ENCODE peak calls at places on chromosomes 1 and 21, in five cellular contexts. K, F, C, L and R are unnamed samples.

GRCh38 chr1:226875641-226876295 is 5.4 kb downstream of the PSEN2 start:
- DNase-seq in L (peak), F (no peak), C (peak), K (peak), R (no peak)

GRCh38 chr1:1920608-1921458 is 1.8 kb upstream of the TMEM52 start:
- DNase-seq in K (no peak), F (no peak), C (no peak), L (no peak), R (no peak)

GRCh38 chr21:43995521-43996105 is 16.5 kb upstream of the TRAPPC10 start:
- DNase-seq in L (no peak), F (no peak), C (no peak), K (no peak), R (no peak)

GRCh38 chr1:18703041-18703621 is 72.5 kb downstream of the PAX7 start:
- DNase-seq in C (no peak), F (no peak), K (no peak), L (no peak), R (no peak)

GRCh38 chr1:211485480-211485857 is 6.5 kb downstream of the RD3 start:
- DNase-seq in K (no peak), L (no peak), F (no peak), C (no peak), R (no peak)

GRCh38 chr1:54643736-54644135 is 2.1 kb downstream of the MROH7 start:
- DNase-seq in L (peak), K (no peak), F (no peak), C (no peak), R (no peak)

GRCh38 chr21:46297311-46298082 is 11.4 kb downstream of the YBEY start:
- DNase-seq in F (no peak), L (peak), C (no peak), K (no peak), R (no peak)

GRCh38 chr1:113871597-113872113 is at the start of gene PTPN22:
- DNase-seq in K (no peak), C (peak), F (peak), L (peak), R (peak)

GRCh38 chr1:22412932-22413727 is 38.5 kb upstream of the ZBTB40 start:
- DNase-seq in L (peak), C (peak), K (no peak), F (peak), R (no peak)

GRCh38 chr1:15617874-15618684 is 821 bp downstream of the DDI2 start:
- DNase-seq in K (peak), L (peak), C (no peak), F (no peak), R (peak)

GRCh38 chr1:2324553-2325366 is 66.6 kb downstream of the MORN1 start:
- DNase-seq in C (no peak), K (no peak), L (no peak), F (no peak), R (no peak)

GRCh38 chr1:232335261-232335660 is 294.7 kb downstream of the SIPA1L2 start:
- DNase-seq in C (no peak), L (no peak), F (no peak), K (no peak), R (no peak)

GRCh38 chr1:91440845-91441244 is 36.2 kb upstream of the HFM1 start:
- DNase-seq in K (no peak), L (peak), F (peak), C (no peak), R (peak)

GRCh38 chr1:111736548-111737215 is 2.5 kb downstream of the INKA2 start:
- DNase-seq in L (no peak), F (no peak), K (no peak), C (peak), R (no peak)

GRCh38 chr21:46159390-46159789 is 4.0 kb upstream of the FTCD start:
- DNase-seq in C (no peak), K (no peak), F (no peak), L (no peak), R (no peak)

GRCh38 chr1:214864896-214865688 is 217.4 kb upstream of the KCNK2 start:
- DNase-seq in F (peak), K (peak), L (peak), C (peak), R (no peak)

GRCh38 chr1:109687641-109688499 is at the start of gene GSTM1:
- DNase-seq in F (no peak), L (peak), K (peak), C (no peak), R (peak)

GRCh38 chr1:14699596-14699995 is 101.1 kb downstream of the KAZN start:
- DNase-seq in L (no peak), F (no peak), C (no peak), K (no peak), R (no peak)

GRCh38 chr1:16134071-16134801 is 21.6 kb downstream of the EPHA2 start:
- DNase-seq in C (no peak), K (no peak), L (no peak), F (no peak), R (no peak)

DNA sequence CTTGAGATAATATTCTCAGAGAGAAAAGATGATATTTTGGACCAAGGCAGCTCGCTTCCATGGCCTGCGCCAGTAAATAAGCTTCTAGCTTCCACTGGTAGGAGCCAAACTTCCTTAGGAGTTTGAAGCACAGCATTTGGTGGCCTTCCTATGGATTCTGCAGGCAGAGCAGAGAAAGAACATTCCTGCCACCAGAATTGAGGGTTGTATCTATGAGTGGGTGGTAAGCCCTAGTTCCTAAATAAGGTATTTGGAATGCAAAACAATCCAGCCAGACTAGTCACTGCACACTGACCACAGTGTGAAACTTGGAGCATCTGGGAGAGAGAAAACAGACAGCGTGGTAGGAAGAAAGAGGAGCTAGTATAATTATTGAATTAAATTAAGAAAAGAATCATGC is 54.1 kb upstream of the BCAR3 start:
- DNase-seq in F (peak), L (peak), K (no peak), C (peak), R (no peak)
- TF ChIP-seq CTCF in F (peak), L (peak), K (no peak), C (peak), R (no peak)

DNA sequence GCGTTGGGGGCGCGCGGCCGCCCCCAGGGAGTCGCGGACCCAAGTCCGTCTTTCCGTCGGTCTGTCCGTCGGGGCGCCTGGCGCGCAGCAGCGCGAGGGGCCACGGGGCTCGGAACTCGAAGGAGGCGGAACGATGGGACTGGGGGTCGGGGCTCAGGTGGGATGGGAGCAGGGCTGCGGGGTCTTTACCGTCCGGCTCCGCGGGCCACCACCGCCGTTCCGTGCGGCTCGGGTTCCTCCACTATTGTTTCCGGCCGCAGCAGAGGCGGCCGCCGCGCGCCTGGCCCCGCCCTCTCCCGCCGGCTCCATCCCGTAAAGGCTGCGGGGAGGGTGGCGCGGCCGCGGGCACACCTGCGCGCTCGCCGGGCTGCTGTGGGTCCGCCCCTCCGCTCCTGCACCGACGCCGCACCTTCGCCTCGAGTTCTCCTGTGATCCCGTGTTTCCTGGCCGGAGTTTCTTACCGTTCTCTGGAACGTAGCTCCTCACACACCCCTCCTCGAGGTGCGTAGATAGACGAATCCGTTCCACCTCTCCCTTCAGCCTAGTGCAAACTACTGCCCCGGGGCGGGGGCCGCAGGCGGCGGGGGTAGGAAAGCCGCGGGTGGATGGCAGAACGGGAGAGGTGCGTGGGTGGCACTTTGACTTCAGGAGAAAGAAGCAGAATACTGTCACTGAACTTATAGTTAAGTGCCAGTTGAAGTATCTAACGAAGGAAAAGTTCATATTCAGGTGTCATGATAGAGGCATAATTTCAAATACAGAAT is at the start of gene C21orf91:
- DNase-seq in C (peak), K (peak), L (peak), F (peak), R (peak)
- TF ChIP-seq CTCF in C (no peak), K (no peak), L (peak), F (no peak), R (no peak)

DNA sequence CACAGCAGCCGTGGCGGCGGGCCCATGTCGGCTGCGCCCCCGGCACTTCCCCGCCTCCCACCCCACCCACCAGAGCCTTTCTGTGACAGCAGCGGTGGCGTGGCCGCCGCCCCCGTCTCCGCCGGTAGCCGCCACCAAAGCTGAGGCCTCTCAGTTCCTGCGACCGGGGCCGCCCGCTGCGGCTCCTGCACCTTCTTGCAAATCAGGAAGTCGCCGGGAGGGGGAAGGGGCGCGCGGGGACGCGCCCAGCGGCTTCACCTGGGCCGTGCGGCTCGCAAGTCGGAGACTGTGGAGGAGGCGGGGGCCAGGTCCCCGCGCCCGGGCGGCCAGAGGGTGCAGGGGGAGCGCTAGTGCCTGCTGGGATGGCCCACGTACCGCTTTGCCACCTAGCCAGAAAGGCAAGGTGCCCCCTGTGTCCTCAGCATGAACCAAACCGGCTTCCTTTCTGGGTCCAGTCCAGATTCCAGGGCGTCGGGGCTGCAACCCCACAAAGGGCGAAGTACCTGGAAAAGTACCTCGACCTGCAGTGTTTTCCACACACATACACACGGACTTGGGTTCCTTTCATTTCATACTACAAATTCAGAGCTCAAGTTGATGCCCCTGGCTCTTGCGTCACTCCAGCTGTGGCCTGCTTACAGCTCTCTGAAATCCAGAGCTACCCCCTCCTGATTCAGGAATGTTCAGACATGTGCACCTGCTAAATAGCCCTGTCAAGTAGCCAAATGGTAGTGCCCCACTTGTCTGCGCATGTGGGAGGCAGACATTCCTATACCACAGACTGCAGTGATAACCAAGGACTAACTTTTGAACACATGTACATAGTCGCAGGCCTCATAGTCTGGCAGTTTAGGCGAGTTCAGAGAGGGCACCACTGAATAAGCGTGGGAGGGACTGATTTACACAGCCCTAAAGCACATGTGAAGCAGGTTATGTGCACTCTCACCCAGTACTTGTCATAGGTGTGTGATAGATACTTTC is at the start of gene DENND1B:
- DNase-seq in F (peak), C (peak), K (peak), L (peak), R (peak)
- TF ChIP-seq CTCF in F (no peak), C (no peak), K (no peak), L (no peak), R (no peak)

DNA sequence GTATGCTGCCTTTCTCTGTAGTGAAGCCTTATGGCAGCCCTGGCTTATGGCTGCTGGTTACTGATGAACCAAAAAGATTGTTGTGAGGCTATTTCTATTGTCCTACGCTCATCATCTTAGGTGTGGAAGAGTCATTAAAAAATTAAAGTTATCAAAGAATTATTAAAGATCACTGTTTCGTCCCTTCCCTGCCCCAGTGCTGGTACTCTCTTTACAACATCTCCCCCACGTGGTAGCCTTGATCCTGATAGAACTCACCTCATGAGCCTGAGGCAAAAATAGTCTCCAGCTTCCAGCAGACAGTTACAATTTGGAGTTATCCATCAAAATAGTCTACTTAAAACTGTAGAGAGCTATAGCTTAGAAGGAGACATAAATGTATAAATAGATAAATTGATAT is 201.5 kb downstream of the S1PR1 start:
- DNase-seq in F (peak), C (peak), K (peak), L (no peak), R (peak)
- TF ChIP-seq CTCF in F (peak), C (peak), K (no peak), L (peak), R (peak)

DNA sequence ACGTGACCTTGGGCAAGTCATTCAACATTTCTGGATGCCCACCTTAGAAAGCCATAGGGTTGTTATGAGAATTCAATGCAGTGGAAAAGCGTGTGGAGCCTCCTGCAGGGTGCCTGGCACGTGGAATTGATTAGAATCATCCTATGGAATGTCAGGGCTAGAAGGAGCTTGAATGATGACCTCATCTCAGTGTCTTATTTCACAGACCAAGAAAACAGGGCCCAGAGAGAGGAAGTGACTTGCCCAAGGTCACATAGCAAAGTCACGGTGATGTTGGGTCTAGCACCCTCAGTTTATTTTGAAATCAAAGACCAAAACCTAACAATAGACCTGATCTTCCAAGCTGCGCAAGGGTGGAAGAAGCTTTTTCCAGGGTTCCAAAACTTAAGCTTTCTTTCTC is 6.0 kb downstream of the TRABD2B start:
- DNase-seq in K (no peak), F (peak), C (no peak), L (peak), R (no peak)
- TF ChIP-seq CTCF in K (no peak), F (no peak), C (no peak), L (no peak), R (no peak)

GRCh38 chr1:153534933-153535663 is 693 bp downstream of the S100A6 start:
- DNase-seq in C (no peak), L (peak), F (peak), K (peak), R (peak)
- TF ChIP-seq CTCF in C (no peak), L (no peak), F (peak), K (no peak), R (no peak)

GRCh38 chr1:118461154-118461553 is 276.1 kb upstream of the SPAG17 start:
- DNase-seq in C (no peak), F (peak), L (no peak), K (no peak), R (no peak)
- TF ChIP-seq CTCF in C (no peak), F (peak), L (peak), K (no peak), R (no peak)

GRCh38 chr1:89394851-89395250 is 31.0 kb downstream of the GBP6 start:
- DNase-seq in C (no peak), F (no peak), K (no peak), L (no peak), R (no peak)
- TF ChIP-seq CTCF in C (no peak), F (no peak), K (no peak), L (no peak), R (no peak)